ENCODE peak calls at places on chromosome X, in seven cellular contexts. S, M, N, T, F, E and Y are unnamed samples.

GRCh38 chrX:154046262-154046771 is 26.6 kb upstream of the IRAK1 start:
- DNase-seq in M (peak; percentile 88), T (no peak), N (peak; percentile 78), E (no peak), S (no peak), F (no peak), Y (peak; percentile 9)

GRCh38 chrX:100720301-100720700 is 11.6 kb downstream of the SYTL4 start:
- DNase-seq in E (no peak), S (no peak), T (no peak), F (no peak), M (no peak), N (no peak), Y (no peak)

GRCh38 chrX:11129546-11129945 is 18.4 kb downstream of the HCCS start:
- DNase-seq in F (no peak), M (no peak), N (no peak), E (no peak), S (no peak), T (no peak), Y (no peak)

GRCh38 chrX:45850197-45850774 is 649.6 kb upstream of the DIPK2B start:
- DNase-seq in F (peak; percentile 26), M (peak; percentile 58), E (no peak), T (peak; percentile 36), S (peak; percentile 36), N (no peak), Y (peak; percentile 20)

GRCh38 chrX:12141511-12141910 is 3.2 kb downstream of the FRMPD4 start:
- DNase-seq in F (no peak), M (no peak), T (no peak), N (no peak), E (no peak), S (no peak), Y (no peak)

GRCh38 chrX:27597506-27597905 is 7.4 kb downstream of the DCAF8L2 start:
- DNase-seq in T (no peak), M (peak; percentile 16), E (no peak), F (no peak), S (no peak), N (peak; percentile 47), Y (no peak)

GRCh38 chrX:155662297-155662696 is 49.5 kb upstream of the TMLHE start:
- DNase-seq in N (no peak), S (peak; percentile 9), F (no peak), E (no peak), M (no peak), T (peak; percentile 1), Y (peak; percentile 30)

GRCh38 chrX:153307546-153308175 is 13.9 kb downstream of the PNMA6F start:
- DNase-seq in F (no peak), N (no peak), E (no peak), T (no peak), S (peak; percentile 45), M (no peak), Y (no peak)

GRCh38 chrX:8784162-8784561 is 17.0 kb downstream of the FAM9A start:
- DNase-seq in M (no peak), N (no peak), E (no peak), T (no peak), F (no peak), S (no peak), Y (no peak)

GRCh38 chrX:135393046-135393445 is 28.7 kb upstream of the SMIM10L2A start:
- DNase-seq in T (no peak), F (no peak), E (no peak), S (peak; percentile 52), M (no peak), N (no peak), Y (no peak)

GRCh38 chrX:69093960-69094935 is 71.0 kb downstream of the PJA1 start:
- DNase-seq in M (peak; percentile 58), E (no peak), F (peak; percentile 61), S (peak; percentile 64), T (peak; percentile 46), N (peak; percentile 76), Y (peak; percentile 56)

GRCh38 chrX:137031517-137032377 is 2.0 kb downstream of the GPR101 start:
- DNase-seq in F (peak; percentile 61), M (peak; percentile 34), N (peak; percentile 29), E (no peak), T (peak; percentile 7), S (no peak), Y (peak; percentile 18)

GRCh38 chrX:81259714-81260395 is 58.0 kb downstream of the SH3BGRL start:
- DNase-seq in E (no peak), F (no peak), T (peak; percentile 0), S (no peak), N (no peak), M (peak; percentile 10), Y (peak; percentile 53)

GRCh38 chrX:39638526-39638925 is 459.2 kb downstream of the BCOR start:
- DNase-seq in T (no peak), M (no peak), E (no peak), N (no peak), S (no peak), F (no peak), Y (no peak)

GRCh38 chrX:133981908-133982307 is 3.5 kb downstream of the GPC3 start:
- DNase-seq in N (no peak), M (no peak), F (no peak), T (no peak), E (no peak), S (no peak), Y (no peak)

GRCh38 chrX:96843566-96843965 is 40.1 kb upstream of the RPA4 start:
- DNase-seq in T (no peak), E (no peak), F (peak; percentile 74), M (no peak), S (no peak), N (no peak), Y (no peak)

GRCh38 chrX:120029354-120029753 is 48.1 kb downstream of the RHOXF2B start:
- DNase-seq in T (no peak), N (no peak), E (no peak), F (no peak), S (peak; percentile 65), M (no peak), Y (no peak)

GRCh38 chrX:45824471-45824870 is 623.8 kb upstream of the DIPK2B start:
- DNase-seq in N (peak; percentile 77), F (no peak), E (no peak), M (peak; percentile 93), S (peak; percentile 40), T (peak; percentile 91), Y (peak; percentile 95)

GRCh38 chrX:69136546-69137331 is 28.5 kb downstream of the PJA1 start:
- DNase-seq in F (peak; percentile 46), S (peak; percentile 37), M (peak; percentile 41), N (no peak), T (no peak), E (no peak), Y (no peak)

GRCh38 chrX:40245411-40246140 is 147.8 kb upstream of the BCOR start:
- DNase-seq in S (no peak), E (no peak), N (no peak), F (no peak), M (peak; percentile 32), T (no peak), Y (peak; percentile 5)

GRCh38 chrX:97597954-97598353 is 714.2 kb downstream of the RPA4 start:
- DNase-seq in E (no peak), N (no peak), T (peak; percentile 1), S (no peak), M (no peak), F (peak; percentile 38), Y (no peak)

GRCh38 chrX:154779261-154779660 is 16.6 kb downstream of the DKC1 start:
- DNase-seq in E (no peak), M (no peak), T (no peak), N (no peak), F (no peak), S (peak; percentile 69), Y (peak; percentile 7)

GRCh38 chrX:45712067-45712466 is 511.4 kb upstream of the DIPK2B start:
- DNase-seq in N (no peak), F (no peak), S (no peak), M (no peak), E (no peak), T (no peak), Y (peak; percentile 33)

GRCh38 chrX:39750798-39751197 is 347.0 kb downstream of the BCOR start:
- DNase-seq in N (no peak), T (no peak), M (no peak), E (no peak), S (peak; percentile 77), F (no peak), Y (no peak)

GRCh38 chrX:10021461-10022272 is 54.5 kb downstream of the CLDN34 start:
- DNase-seq in S (no peak), F (no peak), T (peak; percentile 28), E (no peak), N (no peak), M (peak; percentile 45), Y (peak; percentile 53)

GRCh38 chrX:65035451-65035779 is 59.2 kb upstream of the ZC4H2 start:
- DNase-seq in F (no peak), N (no peak), S (no peak), E (peak; percentile 55), T (no peak), M (peak; percentile 11), Y (peak; percentile 0)

GRCh38 chrX:9867214-9867613 is 81.0 kb downstream of the SHROOM2 start:
- DNase-seq in M (no peak), T (no peak), E (no peak), F (no peak), S (no peak), N (no peak), Y (no peak)

GRCh38 chrX:32448320-32448719 is 763.0 kb downstream of the DMD start:
- DNase-seq in M (no peak), N (no peak), S (peak; percentile 63), F (no peak), T (peak; percentile 15), E (no peak), Y (peak; percentile 0)

GRCh38 chrX:18666614-18667013 is 5.3 kb downstream of the RS1 start:
- DNase-seq in F (no peak), M (no peak), S (no peak), T (no peak), E (no peak), N (no peak), Y (no peak)

GRCh38 chrX:126164689-126165400 is 1.2 kb downstream of the DCAF12L2 start:
- DNase-seq in T (no peak), N (no peak), E (peak; percentile 41), S (no peak), F (no peak), M (no peak), Y (no peak)

GRCh38 chrX:150199803-150200202 is 163.3 kb upstream of the MAMLD1 start:
- DNase-seq in N (no peak), E (no peak), T (no peak), S (no peak), M (peak; percentile 11), F (no peak), Y (no peak)

GRCh38 chrX:82237328-82237727 is 1035.4 kb downstream of the SH3BGRL start:
- DNase-seq in M (no peak), S (peak; percentile 2), F (no peak), E (no peak), T (no peak), N (no peak), Y (no peak)

GRCh38 chrX:148659481-148659880 is 159.1 kb downstream of the AFF2 start:
- DNase-seq in F (no peak), N (peak; percentile 8), M (peak; percentile 35), T (peak; percentile 37), S (no peak), E (no peak), Y (no peak)

GRCh38 chrX:17086317-17086716 is 139.9 kb downstream of the REPS2 start:
- DNase-seq in N (no peak), E (no peak), F (no peak), T (no peak), S (no peak), M (no peak), Y (no peak)

GRCh38 chrX:45851434-45851991 is 650.8 kb upstream of the DIPK2B start:
- DNase-seq in N (no peak), T (peak; percentile 62), S (peak; percentile 82), E (peak; percentile 58), F (peak; percentile 82), M (peak; percentile 76), Y (peak; percentile 78)